ENCODE peak calls at places on chromosomes 4 and X, in ten cellular contexts. One of them, this sample, is unnamed.

GRCh38 chrX:69503835-69504625 is at the start of gene NALF2:
- DNase-seq in Kasumi-1: peak
- DNase-seq in fibroblast of the aortic adventitia: peak
- DNase-seq in natural killer cell treated with Interleukin-12 subunit alpha and Interleukin-12 subunit beta and Interleukin-15 and Interleukin-18, amount 100 ng/mL, for 72 hours: no peak
- DNase-seq in stimulated activated CD4-positive, alpha-beta T cell treated with anti-CD3 and anti-CD28 coated beads, Interleukin-2, amount 100 ng/mL, for 48 hours: no peak
- DNase-seq in HEK293T: peak
- DNase-seq in NCI-H446: peak
- DNase-seq in HFF-Myc: no peak
- DNase-seq in GM03348: peak
- DNase-seq in omental fat pad: no peak
- DNase-seq in this sample: no peak

GRCh38 chr4:26410385-26411293 is 79.6 kb downstream of the CCKAR start:
- DNase-seq in Kasumi-1: peak
- DNase-seq in fibroblast of the aortic adventitia: peak
- DNase-seq in natural killer cell treated with Interleukin-12 subunit alpha and Interleukin-12 subunit beta and Interleukin-15 and Interleukin-18, amount 100 ng/mL, for 72 hours: no peak
- DNase-seq in stimulated activated CD4-positive, alpha-beta T cell treated with anti-CD3 and anti-CD28 coated beads, Interleukin-2, amount 100 ng/mL, for 48 hours: no peak
- DNase-seq in HEK293T: peak
- DNase-seq in NCI-H446: peak
- DNase-seq in HFF-Myc: peak
- DNase-seq in GM03348: peak
- DNase-seq in omental fat pad: no peak
- DNase-seq in this sample: no peak

GRCh38 chr4:88591787-88592599 is at the start of gene HERC3:
- DNase-seq in Kasumi-1: peak
- DNase-seq in fibroblast of the aortic adventitia: peak
- DNase-seq in natural killer cell treated with Interleukin-12 subunit alpha and Interleukin-12 subunit beta and Interleukin-15 and Interleukin-18, amount 100 ng/mL, for 72 hours: peak
- DNase-seq in stimulated activated CD4-positive, alpha-beta T cell treated with anti-CD3 and anti-CD28 coated beads, Interleukin-2, amount 100 ng/mL, for 48 hours: peak
- DNase-seq in HEK293T: peak
- DNase-seq in NCI-H446: peak
- DNase-seq in HFF-Myc: no peak
- DNase-seq in GM03348: peak
- DNase-seq in omental fat pad: peak
- DNase-seq in this sample: peak

GRCh38 chr4:56315041-56315440 is 72.2 kb downstream of the AASDH start:
- DNase-seq in Kasumi-1: no peak
- DNase-seq in fibroblast of the aortic adventitia: no peak
- DNase-seq in natural killer cell treated with Interleukin-12 subunit alpha and Interleukin-12 subunit beta and Interleukin-15 and Interleukin-18, amount 100 ng/mL, for 72 hours: no peak
- DNase-seq in stimulated activated CD4-positive, alpha-beta T cell treated with anti-CD3 and anti-CD28 coated beads, Interleukin-2, amount 100 ng/mL, for 48 hours: no peak
- DNase-seq in HEK293T: no peak
- DNase-seq in NCI-H446: no peak
- DNase-seq in HFF-Myc: no peak
- DNase-seq in GM03348: no peak
- DNase-seq in omental fat pad: no peak
- DNase-seq in this sample: no peak

GRCh38 chr4:119593698-119594097 is 34.9 kb downstream of the PDE5A start:
- DNase-seq in Kasumi-1: no peak
- DNase-seq in fibroblast of the aortic adventitia: no peak
- DNase-seq in natural killer cell treated with Interleukin-12 subunit alpha and Interleukin-12 subunit beta and Interleukin-15 and Interleukin-18, amount 100 ng/mL, for 72 hours: no peak
- DNase-seq in stimulated activated CD4-positive, alpha-beta T cell treated with anti-CD3 and anti-CD28 coated beads, Interleukin-2, amount 100 ng/mL, for 48 hours: no peak
- DNase-seq in HEK293T: no peak
- DNase-seq in NCI-H446: no peak
- DNase-seq in HFF-Myc: no peak
- DNase-seq in GM03348: no peak
- DNase-seq in omental fat pad: no peak
- DNase-seq in this sample: no peak

GRCh38 chr4:173332963-173333657 is 1.0 kb downstream of the HMGB2 start:
- DNase-seq in Kasumi-1: peak
- DNase-seq in fibroblast of the aortic adventitia: no peak
- DNase-seq in natural killer cell treated with Interleukin-12 subunit alpha and Interleukin-12 subunit beta and Interleukin-15 and Interleukin-18, amount 100 ng/mL, for 72 hours: no peak
- DNase-seq in stimulated activated CD4-positive, alpha-beta T cell treated with anti-CD3 and anti-CD28 coated beads, Interleukin-2, amount 100 ng/mL, for 48 hours: peak
- DNase-seq in HEK293T: no peak
- DNase-seq in NCI-H446: no peak
- DNase-seq in HFF-Myc: no peak
- DNase-seq in GM03348: no peak
- DNase-seq in omental fat pad: no peak
- DNase-seq in this sample: no peak

GRCh38 chr4:15778191-15778741 is at the start of gene CD38:
- DNase-seq in Kasumi-1: peak
- DNase-seq in fibroblast of the aortic adventitia: no peak
- DNase-seq in natural killer cell treated with Interleukin-12 subunit alpha and Interleukin-12 subunit beta and Interleukin-15 and Interleukin-18, amount 100 ng/mL, for 72 hours: peak
- DNase-seq in stimulated activated CD4-positive, alpha-beta T cell treated with anti-CD3 and anti-CD28 coated beads, Interleukin-2, amount 100 ng/mL, for 48 hours: peak
- DNase-seq in HEK293T: no peak
- DNase-seq in NCI-H446: no peak
- DNase-seq in HFF-Myc: no peak
- DNase-seq in GM03348: peak
- DNase-seq in omental fat pad: no peak
- DNase-seq in this sample: no peak

GRCh38 chrX:106932492-106932923 is 12.3 kb downstream of the CLDN2 start:
- DNase-seq in Kasumi-1: no peak
- DNase-seq in fibroblast of the aortic adventitia: peak
- DNase-seq in natural killer cell treated with Interleukin-12 subunit alpha and Interleukin-12 subunit beta and Interleukin-15 and Interleukin-18, amount 100 ng/mL, for 72 hours: no peak
- DNase-seq in stimulated activated CD4-positive, alpha-beta T cell treated with anti-CD3 and anti-CD28 coated beads, Interleukin-2, amount 100 ng/mL, for 48 hours: no peak
- DNase-seq in HEK293T: no peak
- DNase-seq in NCI-H446: no peak
- DNase-seq in HFF-Myc: no peak
- DNase-seq in GM03348: peak
- DNase-seq in omental fat pad: no peak
- DNase-seq in this sample: no peak

GRCh38 chr4:182922551-182923284 is 5.5 kb upstream of the DCTD start:
- DNase-seq in Kasumi-1: no peak
- DNase-seq in fibroblast of the aortic adventitia: no peak
- DNase-seq in natural killer cell treated with Interleukin-12 subunit alpha and Interleukin-12 subunit beta and Interleukin-15 and Interleukin-18, amount 100 ng/mL, for 72 hours: no peak
- DNase-seq in stimulated activated CD4-positive, alpha-beta T cell treated with anti-CD3 and anti-CD28 coated beads, Interleukin-2, amount 100 ng/mL, for 48 hours: no peak
- DNase-seq in HEK293T: no peak
- DNase-seq in NCI-H446: no peak
- DNase-seq in HFF-Myc: no peak
- DNase-seq in GM03348: no peak
- DNase-seq in omental fat pad: no peak
- DNase-seq in this sample: peak

GRCh38 chrX:9337056-9337455 is 127.8 kb upstream of the TBL1X start:
- DNase-seq in Kasumi-1: no peak
- DNase-seq in fibroblast of the aortic adventitia: peak
- DNase-seq in natural killer cell treated with Interleukin-12 subunit alpha and Interleukin-12 subunit beta and Interleukin-15 and Interleukin-18, amount 100 ng/mL, for 72 hours: no peak
- DNase-seq in stimulated activated CD4-positive, alpha-beta T cell treated with anti-CD3 and anti-CD28 coated beads, Interleukin-2, amount 100 ng/mL, for 48 hours: no peak
- DNase-seq in HEK293T: no peak
- DNase-seq in NCI-H446: peak
- DNase-seq in HFF-Myc: no peak
- DNase-seq in GM03348: peak
- DNase-seq in omental fat pad: no peak
- DNase-seq in this sample: peak

GRCh38 chrX:69093960-69094935 is 71.0 kb downstream of the PJA1 start:
- DNase-seq in Kasumi-1: peak
- DNase-seq in fibroblast of the aortic adventitia: peak
- DNase-seq in natural killer cell treated with Interleukin-12 subunit alpha and Interleukin-12 subunit beta and Interleukin-15 and Interleukin-18, amount 100 ng/mL, for 72 hours: no peak
- DNase-seq in stimulated activated CD4-positive, alpha-beta T cell treated with anti-CD3 and anti-CD28 coated beads, Interleukin-2, amount 100 ng/mL, for 48 hours: peak
- DNase-seq in HEK293T: peak
- DNase-seq in NCI-H446: no peak
- DNase-seq in HFF-Myc: no peak
- DNase-seq in GM03348: peak
- DNase-seq in omental fat pad: no peak
- DNase-seq in this sample: no peak

GRCh38 chr4:130026185-130026584 is 930.2 kb downstream of the C4orf33 start:
- DNase-seq in Kasumi-1: no peak
- DNase-seq in fibroblast of the aortic adventitia: no peak
- DNase-seq in natural killer cell treated with Interleukin-12 subunit alpha and Interleukin-12 subunit beta and Interleukin-15 and Interleukin-18, amount 100 ng/mL, for 72 hours: no peak
- DNase-seq in stimulated activated CD4-positive, alpha-beta T cell treated with anti-CD3 and anti-CD28 coated beads, Interleukin-2, amount 100 ng/mL, for 48 hours: no peak
- DNase-seq in HEK293T: no peak
- DNase-seq in NCI-H446: no peak
- DNase-seq in HFF-Myc: no peak
- DNase-seq in GM03348: no peak
- DNase-seq in omental fat pad: no peak
- DNase-seq in this sample: no peak

GRCh38 chrX:134774190-134775048 is 116.1 kb upstream of the PLAC1 start:
- DNase-seq in Kasumi-1: no peak
- DNase-seq in fibroblast of the aortic adventitia: no peak
- DNase-seq in natural killer cell treated with Interleukin-12 subunit alpha and Interleukin-12 subunit beta and Interleukin-15 and Interleukin-18, amount 100 ng/mL, for 72 hours: no peak
- DNase-seq in stimulated activated CD4-positive, alpha-beta T cell treated with anti-CD3 and anti-CD28 coated beads, Interleukin-2, amount 100 ng/mL, for 48 hours: no peak
- DNase-seq in HEK293T: no peak
- DNase-seq in NCI-H446: no peak
- DNase-seq in HFF-Myc: no peak
- DNase-seq in GM03348: no peak
- DNase-seq in omental fat pad: no peak
- DNase-seq in this sample: no peak

GRCh38 chr4:60201052-60201673 is 999.0 kb upstream of the ADGRL3 start:
- DNase-seq in Kasumi-1: peak
- DNase-seq in fibroblast of the aortic adventitia: peak
- DNase-seq in natural killer cell treated with Interleukin-12 subunit alpha and Interleukin-12 subunit beta and Interleukin-15 and Interleukin-18, amount 100 ng/mL, for 72 hours: no peak
- DNase-seq in stimulated activated CD4-positive, alpha-beta T cell treated with anti-CD3 and anti-CD28 coated beads, Interleukin-2, amount 100 ng/mL, for 48 hours: peak
- DNase-seq in HEK293T: peak
- DNase-seq in NCI-H446: no peak
- DNase-seq in HFF-Myc: peak
- DNase-seq in GM03348: peak
- DNase-seq in omental fat pad: no peak
- DNase-seq in this sample: peak

GRCh38 chr4:8762356-8762755 is 109.3 kb downstream of the HMX1 start:
- DNase-seq in Kasumi-1: no peak
- DNase-seq in fibroblast of the aortic adventitia: no peak
- DNase-seq in natural killer cell treated with Interleukin-12 subunit alpha and Interleukin-12 subunit beta and Interleukin-15 and Interleukin-18, amount 100 ng/mL, for 72 hours: peak
- DNase-seq in stimulated activated CD4-positive, alpha-beta T cell treated with anti-CD3 and anti-CD28 coated beads, Interleukin-2, amount 100 ng/mL, for 48 hours: no peak
- DNase-seq in HEK293T: no peak
- DNase-seq in NCI-H446: no peak
- DNase-seq in HFF-Myc: no peak
- DNase-seq in GM03348: no peak
- DNase-seq in omental fat pad: no peak
- DNase-seq in this sample: no peak

GRCh38 chr4:40613456-40613855 is 16.2 kb downstream of the RBM47 start:
- DNase-seq in Kasumi-1: no peak
- DNase-seq in fibroblast of the aortic adventitia: peak
- DNase-seq in natural killer cell treated with Interleukin-12 subunit alpha and Interleukin-12 subunit beta and Interleukin-15 and Interleukin-18, amount 100 ng/mL, for 72 hours: no peak
- DNase-seq in stimulated activated CD4-positive, alpha-beta T cell treated with anti-CD3 and anti-CD28 coated beads, Interleukin-2, amount 100 ng/mL, for 48 hours: no peak
- DNase-seq in HEK293T: no peak
- DNase-seq in NCI-H446: no peak
- DNase-seq in HFF-Myc: no peak
- DNase-seq in GM03348: no peak
- DNase-seq in omental fat pad: no peak
- DNase-seq in this sample: no peak

GRCh38 chrX:24241822-24242648 is 71.8 kb downstream of the SUPT20HL2 start:
- DNase-seq in Kasumi-1: peak
- DNase-seq in fibroblast of the aortic adventitia: peak
- DNase-seq in natural killer cell treated with Interleukin-12 subunit alpha and Interleukin-12 subunit beta and Interleukin-15 and Interleukin-18, amount 100 ng/mL, for 72 hours: no peak
- DNase-seq in stimulated activated CD4-positive, alpha-beta T cell treated with anti-CD3 and anti-CD28 coated beads, Interleukin-2, amount 100 ng/mL, for 48 hours: no peak
- DNase-seq in HEK293T: peak
- DNase-seq in NCI-H446: peak
- DNase-seq in HFF-Myc: no peak
- DNase-seq in GM03348: peak
- DNase-seq in omental fat pad: no peak
- DNase-seq in this sample: no peak

GRCh38 chrX:129701624-129702069 is 37.1 kb upstream of the XPNPEP2 start:
- DNase-seq in Kasumi-1: no peak
- DNase-seq in fibroblast of the aortic adventitia: peak
- DNase-seq in natural killer cell treated with Interleukin-12 subunit alpha and Interleukin-12 subunit beta and Interleukin-15 and Interleukin-18, amount 100 ng/mL, for 72 hours: no peak
- DNase-seq in stimulated activated CD4-positive, alpha-beta T cell treated with anti-CD3 and anti-CD28 coated beads, Interleukin-2, amount 100 ng/mL, for 48 hours: no peak
- DNase-seq in HEK293T: no peak
- DNase-seq in NCI-H446: no peak
- DNase-seq in HFF-Myc: no peak
- DNase-seq in GM03348: peak
- DNase-seq in omental fat pad: no peak
- DNase-seq in this sample: peak

GRCh38 chrX:24260827-24261550 is 52.9 kb downstream of the SUPT20HL2 start:
- DNase-seq in Kasumi-1: peak
- DNase-seq in fibroblast of the aortic adventitia: peak
- DNase-seq in natural killer cell treated with Interleukin-12 subunit alpha and Interleukin-12 subunit beta and Interleukin-15 and Interleukin-18, amount 100 ng/mL, for 72 hours: no peak
- DNase-seq in stimulated activated CD4-positive, alpha-beta T cell treated with anti-CD3 and anti-CD28 coated beads, Interleukin-2, amount 100 ng/mL, for 48 hours: peak
- DNase-seq in HEK293T: no peak
- DNase-seq in NCI-H446: no peak
- DNase-seq in HFF-Myc: no peak
- DNase-seq in GM03348: peak
- DNase-seq in omental fat pad: no peak
- DNase-seq in this sample: no peak

GRCh38 chr4:123651127-123651526 is 254.5 kb downstream of the SPRY1 start:
- DNase-seq in Kasumi-1: no peak
- DNase-seq in fibroblast of the aortic adventitia: peak
- DNase-seq in natural killer cell treated with Interleukin-12 subunit alpha and Interleukin-12 subunit beta and Interleukin-15 and Interleukin-18, amount 100 ng/mL, for 72 hours: no peak
- DNase-seq in stimulated activated CD4-positive, alpha-beta T cell treated with anti-CD3 and anti-CD28 coated beads, Interleukin-2, amount 100 ng/mL, for 48 hours: no peak
- DNase-seq in HEK293T: no peak
- DNase-seq in NCI-H446: no peak
- DNase-seq in HFF-Myc: no peak
- DNase-seq in GM03348: no peak
- DNase-seq in omental fat pad: no peak
- DNase-seq in this sample: no peak

GRCh38 chr4:172927096-172927495 is 241.5 kb upstream of the GALNT7 start:
- DNase-seq in Kasumi-1: no peak
- DNase-seq in fibroblast of the aortic adventitia: no peak
- DNase-seq in natural killer cell treated with Interleukin-12 subunit alpha and Interleukin-12 subunit beta and Interleukin-15 and Interleukin-18, amount 100 ng/mL, for 72 hours: no peak
- DNase-seq in stimulated activated CD4-positive, alpha-beta T cell treated with anti-CD3 and anti-CD28 coated beads, Interleukin-2, amount 100 ng/mL, for 48 hours: no peak
- DNase-seq in HEK293T: no peak
- DNase-seq in NCI-H446: no peak
- DNase-seq in HFF-Myc: no peak
- DNase-seq in GM03348: no peak
- DNase-seq in omental fat pad: no peak
- DNase-seq in this sample: no peak

GRCh38 chr4:74094227-74094626 is 4.8 kb downstream of the CXCL2 start:
- DNase-seq in Kasumi-1: peak
- DNase-seq in fibroblast of the aortic adventitia: no peak
- DNase-seq in natural killer cell treated with Interleukin-12 subunit alpha and Interleukin-12 subunit beta and Interleukin-15 and Interleukin-18, amount 100 ng/mL, for 72 hours: no peak
- DNase-seq in stimulated activated CD4-positive, alpha-beta T cell treated with anti-CD3 and anti-CD28 coated beads, Interleukin-2, amount 100 ng/mL, for 48 hours: no peak
- DNase-seq in HEK293T: no peak
- DNase-seq in NCI-H446: no peak
- DNase-seq in HFF-Myc: no peak
- DNase-seq in GM03348: no peak
- DNase-seq in omental fat pad: no peak
- DNase-seq in this sample: no peak

GRCh38 chrX:17922303-17922702 is 61.2 kb upstream of the RAI2 start:
- DNase-seq in Kasumi-1: no peak
- DNase-seq in fibroblast of the aortic adventitia: peak
- DNase-seq in natural killer cell treated with Interleukin-12 subunit alpha and Interleukin-12 subunit beta and Interleukin-15 and Interleukin-18, amount 100 ng/mL, for 72 hours: no peak
- DNase-seq in stimulated activated CD4-positive, alpha-beta T cell treated with anti-CD3 and anti-CD28 coated beads, Interleukin-2, amount 100 ng/mL, for 48 hours: no peak
- DNase-seq in HEK293T: no peak
- DNase-seq in NCI-H446: no peak
- DNase-seq in HFF-Myc: no peak
- DNase-seq in GM03348: no peak
- DNase-seq in omental fat pad: no peak
- DNase-seq in this sample: no peak

GRCh38 chrX:103831342-103831802 is 685 bp downstream of the RAB9B start:
- DNase-seq in Kasumi-1: no peak
- DNase-seq in fibroblast of the aortic adventitia: peak
- DNase-seq in natural killer cell treated with Interleukin-12 subunit alpha and Interleukin-12 subunit beta and Interleukin-15 and Interleukin-18, amount 100 ng/mL, for 72 hours: no peak
- DNase-seq in stimulated activated CD4-positive, alpha-beta T cell treated with anti-CD3 and anti-CD28 coated beads, Interleukin-2, amount 100 ng/mL, for 48 hours: peak
- DNase-seq in HEK293T: peak
- DNase-seq in NCI-H446: no peak
- DNase-seq in HFF-Myc: no peak
- DNase-seq in GM03348: no peak
- DNase-seq in omental fat pad: peak
- DNase-seq in this sample: no peak

GRCh38 chrX:129600981-129601424 is 53.8 kb downstream of the APLN start:
- DNase-seq in Kasumi-1: peak
- DNase-seq in fibroblast of the aortic adventitia: peak
- DNase-seq in natural killer cell treated with Interleukin-12 subunit alpha and Interleukin-12 subunit beta and Interleukin-15 and Interleukin-18, amount 100 ng/mL, for 72 hours: no peak
- DNase-seq in stimulated activated CD4-positive, alpha-beta T cell treated with anti-CD3 and anti-CD28 coated beads, Interleukin-2, amount 100 ng/mL, for 48 hours: no peak
- DNase-seq in HEK293T: peak
- DNase-seq in NCI-H446: no peak
- DNase-seq in HFF-Myc: no peak
- DNase-seq in GM03348: peak
- DNase-seq in omental fat pad: no peak
- DNase-seq in this sample: no peak

GRCh38 chr4:41600243-41600642 is 62.3 kb downstream of the LIMCH1 start:
- DNase-seq in Kasumi-1: no peak
- DNase-seq in fibroblast of the aortic adventitia: peak
- DNase-seq in natural killer cell treated with Interleukin-12 subunit alpha and Interleukin-12 subunit beta and Interleukin-15 and Interleukin-18, amount 100 ng/mL, for 72 hours: no peak
- DNase-seq in stimulated activated CD4-positive, alpha-beta T cell treated with anti-CD3 and anti-CD28 coated beads, Interleukin-2, amount 100 ng/mL, for 48 hours: no peak
- DNase-seq in HEK293T: no peak
- DNase-seq in NCI-H446: no peak
- DNase-seq in HFF-Myc: no peak
- DNase-seq in GM03348: no peak
- DNase-seq in omental fat pad: no peak
- DNase-seq in this sample: no peak

GRCh38 chr4:66404149-66404548 is 733.9 kb upstream of the EPHA5 start:
- DNase-seq in Kasumi-1: no peak
- DNase-seq in fibroblast of the aortic adventitia: peak
- DNase-seq in natural killer cell treated with Interleukin-12 subunit alpha and Interleukin-12 subunit beta and Interleukin-15 and Interleukin-18, amount 100 ng/mL, for 72 hours: no peak
- DNase-seq in stimulated activated CD4-positive, alpha-beta T cell treated with anti-CD3 and anti-CD28 coated beads, Interleukin-2, amount 100 ng/mL, for 48 hours: no peak
- DNase-seq in HEK293T: no peak
- DNase-seq in NCI-H446: no peak
- DNase-seq in HFF-Myc: no peak
- DNase-seq in GM03348: no peak
- DNase-seq in omental fat pad: no peak
- DNase-seq in this sample: no peak

GRCh38 chr4:167885872-167886271 is 206.5 kb upstream of the ANXA10 start:
- DNase-seq in Kasumi-1: no peak
- DNase-seq in fibroblast of the aortic adventitia: peak
- DNase-seq in natural killer cell treated with Interleukin-12 subunit alpha and Interleukin-12 subunit beta and Interleukin-15 and Interleukin-18, amount 100 ng/mL, for 72 hours: no peak
- DNase-seq in stimulated activated CD4-positive, alpha-beta T cell treated with anti-CD3 and anti-CD28 coated beads, Interleukin-2, amount 100 ng/mL, for 48 hours: no peak
- DNase-seq in HEK293T: no peak
- DNase-seq in NCI-H446: no peak
- DNase-seq in HFF-Myc: no peak
- DNase-seq in GM03348: no peak
- DNase-seq in omental fat pad: no peak
- DNase-seq in this sample: no peak